ENCODE peak calls at places on chromosomes 12 and 14, in four cellular contexts. One of them, this sample, is unnamed.

GRCh38 chr12:52005903-52006703 is 643 bp upstream of the TAMALIN start:
- DNase-seq in body of pancreas: peak
- DNase-seq in lower leg skin: peak
- DNase-seq in HCT116: no peak
- DNase-seq in this sample: no peak

GRCh38 chr14:26190644-26191043 is 407.2 kb downstream of the NOVA1 start:
- DNase-seq in body of pancreas: no peak
- DNase-seq in lower leg skin: no peak
- DNase-seq in HCT116: no peak
- DNase-seq in this sample: no peak

GRCh38 chr12:78384541-78384940 is 480.0 kb upstream of the SYT1 start:
- DNase-seq in lower leg skin: no peak
- DNase-seq in body of pancreas: no peak
- DNase-seq in HCT116: no peak
- DNase-seq in this sample: no peak

GRCh38 chr14:61285364-61285763 is 4.2 kb upstream of the TMEM30B start:
- DNase-seq in HCT116: no peak
- DNase-seq in lower leg skin: no peak
- DNase-seq in body of pancreas: no peak
- DNase-seq in this sample: no peak

GRCh38 chr12:57416039-57416996 is 14.5 kb downstream of the R3HDM2 start:
- DNase-seq in lower leg skin: peak
- DNase-seq in body of pancreas: no peak
- DNase-seq in HCT116: peak
- DNase-seq in this sample: no peak

GRCh38 chr12:95802482-95803264 is 12.1 kb upstream of the NTN4 start:
- DNase-seq in lower leg skin: no peak
- DNase-seq in HCT116: peak
- DNase-seq in body of pancreas: peak
- DNase-seq in this sample: no peak

GRCh38 chr12:127516467-127516866 is 750.5 kb upstream of the TMEM132C start:
- DNase-seq in body of pancreas: no peak
- DNase-seq in HCT116: no peak
- DNase-seq in lower leg skin: no peak
- DNase-seq in this sample: no peak

GRCh38 chr14:101873401-101873800 is 91.0 kb upstream of the DYNC1H1 start:
- DNase-seq in lower leg skin: no peak
- DNase-seq in body of pancreas: no peak
- DNase-seq in HCT116: no peak
- DNase-seq in this sample: no peak

GRCh38 chr14:98077176-98077575 is 1194.8 kb downstream of the BCL11B start:
- DNase-seq in lower leg skin: no peak
- DNase-seq in body of pancreas: no peak
- DNase-seq in HCT116: no peak
- DNase-seq in this sample: no peak

GRCh38 chr14:24398943-24399801 is at the start of gene NYNRIN:
- DNase-seq in HCT116: no peak
- DNase-seq in body of pancreas: peak
- DNase-seq in lower leg skin: peak
- DNase-seq in this sample: peak
- TF ChIP-seq POLR2A in HCT116: no peak
- TF ChIP-seq POLR2A in body of pancreas: no peak
- TF ChIP-seq POLR2A in lower leg skin: no peak
- TF ChIP-seq POLR2A in this sample: no peak

DNA sequence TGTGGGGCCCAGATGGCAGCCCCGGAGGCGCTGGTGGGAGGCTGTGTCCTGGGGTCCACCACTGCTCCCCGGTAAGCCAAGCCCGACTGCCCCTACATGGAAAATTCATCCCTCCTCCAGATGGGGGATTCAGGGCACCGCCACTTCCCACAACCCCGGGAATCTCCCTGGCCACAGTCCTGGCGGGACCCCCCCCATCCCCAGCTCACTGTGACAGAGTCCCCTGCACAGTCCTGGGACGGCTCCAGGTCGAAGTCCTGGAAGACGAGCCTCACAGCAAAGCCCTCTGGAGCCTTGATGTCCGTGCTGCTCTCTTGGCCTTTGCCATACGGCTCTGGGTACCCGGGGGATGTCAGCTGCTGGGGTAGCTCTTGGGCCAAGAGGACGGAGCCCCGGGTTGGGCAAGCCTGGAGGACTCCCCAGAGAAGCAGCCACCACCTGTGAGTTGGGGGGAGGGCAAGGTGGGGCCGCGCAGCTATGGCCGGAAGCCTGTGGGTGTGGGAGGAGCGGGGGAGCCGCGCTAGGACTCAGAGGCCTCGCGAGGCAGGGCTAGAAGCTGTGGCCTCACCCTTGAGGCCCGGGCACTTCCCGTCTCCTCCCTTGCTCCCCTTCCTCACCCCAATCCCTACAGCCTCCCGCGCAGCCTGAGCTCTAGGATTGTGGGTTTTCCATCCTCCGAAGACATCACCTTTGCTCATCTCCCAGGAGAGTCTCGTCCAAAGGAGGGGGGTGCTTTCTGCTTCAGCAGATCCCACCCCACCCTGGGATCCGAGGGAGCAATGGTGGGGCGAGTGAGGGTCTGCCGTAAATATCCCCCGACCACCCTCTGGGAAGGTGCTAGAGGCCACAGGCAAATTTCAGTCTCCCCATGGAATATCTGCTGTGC is 729 bp downstream of the C1RL start:
- DNase-seq in lower leg skin: peak
- DNase-seq in body of pancreas: peak
- DNase-seq in HCT116: peak
- DNase-seq in this sample: peak
- TF ChIP-seq POLR2A in lower leg skin: no peak
- TF ChIP-seq POLR2A in body of pancreas: peak
- TF ChIP-seq POLR2A in HCT116: peak
- TF ChIP-seq POLR2A in this sample: peak

DNA sequence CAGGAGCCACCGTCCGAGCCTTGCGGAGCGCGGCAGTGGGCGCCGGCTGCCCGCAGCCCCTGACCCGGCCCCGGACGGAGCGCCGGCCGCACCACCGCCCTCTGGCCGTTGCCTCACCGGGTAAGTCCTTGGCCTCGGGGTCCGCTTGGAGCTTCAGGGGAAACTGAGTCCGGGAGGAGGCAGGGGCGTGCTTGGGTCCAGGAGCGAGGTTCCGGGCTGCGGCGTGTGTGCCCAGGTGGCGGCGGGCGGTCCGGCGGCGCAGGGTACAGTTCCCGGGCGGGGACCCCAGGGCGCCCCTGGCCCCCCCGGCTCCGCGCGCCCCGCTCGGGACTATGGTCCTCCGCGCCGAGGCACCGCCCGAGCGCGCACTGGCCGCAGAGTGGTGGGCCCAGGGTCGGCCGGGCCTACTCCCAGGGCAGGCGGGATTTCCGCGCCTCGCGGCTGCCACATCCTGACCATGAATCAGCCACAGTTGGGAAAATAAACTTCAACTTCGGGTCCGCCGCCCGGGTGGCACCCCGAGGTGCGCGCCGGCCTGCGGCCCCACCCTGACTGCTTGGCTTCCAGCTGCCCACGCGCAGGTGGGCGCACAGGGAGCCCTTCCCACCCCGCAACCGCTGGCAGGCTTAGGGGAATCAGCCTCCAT is 325 bp downstream of the INF2 start:
- DNase-seq in HCT116: no peak
- DNase-seq in body of pancreas: no peak
- DNase-seq in lower leg skin: no peak
- DNase-seq in this sample: no peak
- TF ChIP-seq POLR2A in HCT116: no peak
- TF ChIP-seq POLR2A in body of pancreas: no peak
- TF ChIP-seq POLR2A in lower leg skin: no peak
- TF ChIP-seq POLR2A in this sample: peak

GRCh38 chr14:50038398-50039119 is 77.8 kb downstream of the VCPKMT start:
- DNase-seq in body of pancreas: no peak
- DNase-seq in HCT116: no peak
- DNase-seq in lower leg skin: no peak
- DNase-seq in this sample: peak
- TF ChIP-seq POLR2A in body of pancreas: no peak
- TF ChIP-seq POLR2A in HCT116: no peak
- TF ChIP-seq POLR2A in lower leg skin: no peak
- TF ChIP-seq POLR2A in this sample: no peak

GRCh38 chr12:10960260-10960659 is 21.2 kb upstream of the TAS2R14 start:
- DNase-seq in lower leg skin: no peak
- DNase-seq in HCT116: no peak
- DNase-seq in body of pancreas: no peak
- DNase-seq in this sample: peak

GRCh38 chr12:10966314-10966713 is 20.4 kb downstream of the TAS2R50 start:
- DNase-seq in HCT116: no peak
- DNase-seq in lower leg skin: no peak
- DNase-seq in body of pancreas: no peak
- DNase-seq in this sample: no peak

GRCh38 chr12:10967409-10967808 is 19.3 kb downstream of the TAS2R50 start:
- DNase-seq in lower leg skin: no peak
- DNase-seq in HCT116: no peak
- DNase-seq in body of pancreas: no peak
- DNase-seq in this sample: no peak

GRCh38 chr12:10968765-10969456 is 17.8 kb downstream of the TAS2R50 start:
- DNase-seq in body of pancreas: peak
- DNase-seq in HCT116: no peak
- DNase-seq in lower leg skin: peak
- DNase-seq in this sample: no peak

DNA sequence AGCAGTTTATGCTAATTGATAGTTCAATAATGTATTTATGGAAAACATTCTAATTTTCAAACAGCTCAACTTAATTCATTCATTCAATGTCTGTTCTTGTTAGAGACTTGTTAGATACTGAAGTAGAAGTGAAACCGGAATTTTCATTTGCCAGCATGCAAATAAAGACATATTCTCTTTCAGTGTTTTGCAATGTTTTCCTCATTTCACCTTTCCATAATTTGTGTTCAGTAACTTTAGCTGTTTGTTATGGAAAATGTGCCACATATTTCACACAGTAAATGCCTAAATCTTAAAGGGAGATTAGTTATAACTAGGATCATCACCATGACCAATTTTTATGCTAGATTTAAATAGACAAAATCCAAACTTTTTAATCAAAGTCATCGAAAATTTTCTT is 21.2 kb downstream of the TAS2R50 start:
- DNase-seq in HCT116: no peak
- DNase-seq in body of pancreas: no peak
- DNase-seq in lower leg skin: no peak
- DNase-seq in this sample: no peak
- TF ChIP-seq POLR2A in HCT116: no peak
- TF ChIP-seq POLR2A in body of pancreas: no peak
- TF ChIP-seq POLR2A in lower leg skin: no peak
- TF ChIP-seq POLR2A in this sample: no peak

This sample was measured in erythroblast.